ENCODE peak calls at places on chromosomes 11 and 22, in nine cellular contexts. S is activated T-helper 1 cell treated with anti-CD3 and anti-CD28 coated beads, Interleukin-12 subunit alpha, Interleukin-12 subunit beta, Interleukin-2, Interleukin-4 antibody, amounts not matched to agents 30 ng/mL and 10 ng/mL and 1 ng/mL, durations not matched to agents 14 hours and 24 hours and 36 hours; G is activated T-cell treated with anti-CD3 and anti-CD28 coated beads, Interleukin-2, amount 50 U/mL, for 24 hours; H is B cell; E is lower leg skin; L is stomach; V is cardiac muscle cell; R is NCI-H69; D is GOT3. O is an unnamed sample.

GRCh38 chr22:20061481-20061861 is 18.6 kb upstream of the DGCR8 start:
- DNase-seq in S (no peak), G (no peak), H (no peak), E (no peak), L (no peak), V (no peak), R (peak; percentile 76), D (no peak), O (no peak)

GRCh38 chr11:40132881-40133280 is 1326.6 kb downstream of the LRRC4C start:
- DNase-seq in S (no peak), G (no peak), H (no peak), E (no peak), L (no peak), V (no peak), R (peak; percentile 71), D (no peak), O (no peak)

GRCh38 chr11:68150029-68150428 is 28.8 kb upstream of the CHKA start:
- DNase-seq in S (no peak), G (no peak), H (no peak), E (peak; percentile 81), L (peak; percentile 87), V (no peak), R (peak; percentile 87), D (no peak), O (no peak)

GRCh38 chr11:69699213-69699612 is 4.6 kb downstream of the FGF19 start:
- DNase-seq in S (no peak), G (no peak), H (no peak), E (no peak), L (no peak), V (no peak), R (peak; percentile 21), D (no peak), O (no peak)

GRCh38 chr11:124233376-124233775 is 7.5 kb upstream of the OR8G1 start:
- DNase-seq in S (no peak), G (no peak), H (no peak), E (no peak), L (no peak), V (no peak), R (no peak), D (no peak), O (no peak)

GRCh38 chr11:12756101-12756500 is 81.9 kb downstream of the TEAD1 start:
- DNase-seq in S (no peak), G (no peak), H (no peak), E (no peak), L (no peak), V (no peak), R (peak; percentile 87), D (no peak), O (no peak)

GRCh38 chr11:12845739-12846358 is 163.3 kb upstream of the RASSF10 start:
- DNase-seq in S (no peak), G (no peak), H (no peak), E (no peak), L (peak; percentile 55), V (peak; percentile 42), R (peak; percentile 100), D (no peak), O (peak; percentile 96)

GRCh38 chr22:20559174-20559760 is 51.9 kb downstream of the MED15 start:
- DNase-seq in S (no peak), G (no peak), H (no peak), E (no peak), L (no peak), V (no peak), R (no peak), D (no peak), O (no peak)

GRCh38 chr11:106959386-106959785 is 58.9 kb downstream of the GUCY1A2 start:
- DNase-seq in S (no peak), G (no peak), H (no peak), E (no peak), L (no peak), V (no peak), R (no peak), D (no peak), O (no peak)

GRCh38 chr11:68950776-68951175 is 30.0 kb downstream of the MRGPRD start:
- DNase-seq in S (no peak), G (no peak), H (no peak), E (no peak), L (no peak), V (no peak), R (no peak), D (no peak), O (no peak)

GRCh38 chr22:33073989-33074391 is 15.8 kb upstream of the SYN3 start:
- DNase-seq in S (no peak), G (no peak), H (no peak), E (no peak), L (no peak), V (no peak), R (no peak), D (no peak), O (no peak)

GRCh38 chr22:38272373-38273134 is at the start of gene TMEM184B:
- DNase-seq in S (peak; percentile 82), G (peak; percentile 89), H (peak; percentile 93), E (peak; percentile 95), L (peak; percentile 86), V (peak; percentile 87), R (peak; percentile 86), D (peak; percentile 49), O (peak; percentile 60)